ENCODE peak calls at places on chromosomes 11 and 22, in six cellular contexts. V, Y, X, T, U and L are unnamed samples.
A peak's percentile ranks its signal among the peaks of the same experiment; 100 is the strongest.

GRCh38 chr11:65502852-65503603 is 4.2 kb downstream of the MALAT1 start:
- DNase-seq in U (peak; percentile 3), X (no peak), Y (no peak), V (no peak), T (no peak), L (no peak)

GRCh38 chr11:3786781-3787428 is 10.4 kb downstream of the NUP98 start:
- DNase-seq in Y (no peak), T (no peak), X (no peak), U (no peak), V (no peak), L (no peak)

GRCh38 chr22:39290724-39291161 is 28.7 kb downstream of the RPL3 start:
- DNase-seq in U (no peak), Y (no peak), T (peak; percentile 48), V (peak; percentile 86), X (no peak), L (peak; percentile 78)

GRCh38 chr22:37340331-37341262 is 58.3 kb downstream of the CYTH4 start:
- DNase-seq in U (no peak), X (no peak), Y (no peak), T (peak; percentile 52), V (no peak), L (no peak)

GRCh38 chr22:21594865-21595452 is 27.4 kb downstream of the UBE2L3 start:
- DNase-seq in X (no peak), Y (no peak), U (no peak), T (no peak), V (no peak), L (no peak)

GRCh38 chr11:17014774-17015638 is 792 bp upstream of the PLEKHA7 start:
- DNase-seq in Y (no peak), U (peak; percentile 61), V (peak; percentile 30), T (peak; percentile 36), X (no peak), L (no peak)

GRCh38 chr11:536841-537621 is at the start of gene LRRC56:
- DNase-seq in V (peak; percentile 92), X (peak; percentile 93), Y (no peak), U (peak; percentile 94), T (peak; percentile 76), L (peak; percentile 68)

GRCh38 chr22:20964799-20965103 is 2.3 kb upstream of the AIFM3 start:
- DNase-seq in Y (no peak), U (no peak), T (peak; percentile 11), V (no peak), X (no peak), L (no peak)

GRCh38 chr11:96257972-96258951 is 84.7 kb downstream of the MAML2 start:
- DNase-seq in V (no peak), Y (no peak), X (no peak), U (no peak), T (no peak), L (peak; percentile 16)

GRCh38 chr11:117646419-117646818 is 150.6 kb downstream of the DSCAML1 start:
- DNase-seq in V (no peak), T (no peak), U (no peak), Y (no peak), X (no peak), L (no peak)

GRCh38 chr11:60785136-60785535 is at the start of gene MS4A10:
- DNase-seq in U (peak; percentile 55), X (peak; percentile 22), V (no peak), T (no peak), Y (no peak), L (no peak)

GRCh38 chr11:78277314-78277994 is 88.7 kb downstream of the USP35 start:
- DNase-seq in V (no peak), T (no peak), X (peak; percentile 76), U (peak; percentile 56), Y (no peak), L (no peak)

GRCh38 chr11:96213500-96213899 is 129.5 kb downstream of the MAML2 start:
- DNase-seq in U (no peak), T (no peak), X (no peak), Y (peak; percentile 57), V (no peak), L (no peak)

GRCh38 chr22:44918166-44918924 is 91.5 kb downstream of the PHF21B start:
- DNase-seq in V (no peak), X (peak; percentile 40), Y (no peak), T (no peak), U (no peak), L (no peak)

GRCh38 chr11:116563028-116563712 is 209.6 kb downstream of the BUD13 start:
- DNase-seq in V (peak; percentile 60), X (peak; percentile 61), T (peak; percentile 81), Y (no peak), U (no peak), L (no peak)

GRCh38 chr22:39601180-39601535 is 30.6 kb downstream of the CACNA1I start:
- DNase-seq in T (no peak), V (no peak), U (no peak), Y (no peak), X (no peak), L (no peak)

GRCh38 chr11:108965602-108966001 is 300.7 kb downstream of the DDX10 start:
- DNase-seq in Y (peak; percentile 44), X (no peak), T (no peak), U (no peak), V (no peak), L (no peak)

GRCh38 chr11:61736310-61736709 is 16.1 kb upstream of the MYRF start:
- DNase-seq in Y (no peak), X (no peak), V (no peak), U (no peak), T (no peak), L (no peak)

GRCh38 chr11:64759722-64760719 is at the start of gene PYGM:
- DNase-seq in V (peak; percentile 83), U (peak; percentile 56), Y (no peak), T (peak; percentile 85), X (no peak), L (peak; percentile 82)

GRCh38 chr11:78385205-78385604 is 32.4 kb downstream of the GAB2 start:
- DNase-seq in Y (no peak), U (no peak), X (no peak), T (no peak), V (no peak), L (no peak)

GRCh38 chr22:45324186-45324775 is 14.5 kb downstream of the FAM118A start:
- DNase-seq in V (no peak), X (no peak), T (no peak), Y (no peak), U (no peak), L (no peak)

GRCh38 chr11:44300881-44301855 is 8.8 kb downstream of the ALX4 start:
- DNase-seq in Y (no peak), T (no peak), U (no peak), X (no peak), V (no peak), L (peak; percentile 56)

GRCh38 chr11:8008212-8008611 is 21.1 kb downstream of the EIF3F start:
- DNase-seq in Y (no peak), U (no peak), V (no peak), T (no peak), X (no peak), L (no peak)

GRCh38 chr11:47259178-47259977 is 1.6 kb downstream of the NR1H3 start:
- DNase-seq in X (peak; percentile 48), V (peak; percentile 32), T (peak; percentile 64), Y (no peak), U (peak; percentile 81), L (peak; percentile 32)

GRCh38 chr11:112584674-112585073 is 324.0 kb upstream of the PLET1 start:
- DNase-seq in X (no peak), Y (no peak), T (no peak), U (no peak), V (no peak), L (no peak)

GRCh38 chr11:68594123-68594522 is 90.2 kb upstream of the GAL start:
- DNase-seq in X (no peak), V (no peak), Y (no peak), U (no peak), T (no peak), L (no peak)

GRCh38 chr11:20729597-20730095 is 60.3 kb downstream of the NELL1 start:
- DNase-seq in Y (no peak), T (no peak), V (no peak), U (no peak), X (no peak), L (no peak)

GRCh38 chr11:73184953-73185671 is 33.0 kb upstream of the P2RY2 start:
- DNase-seq in Y (no peak), X (peak; percentile 79), T (peak; percentile 79), U (peak; percentile 85), V (peak; percentile 70), L (peak; percentile 78)

GRCh38 chr11:130513132-130513531 is 64.7 kb downstream of the ADAMTS15 start:
- DNase-seq in U (peak; percentile 51), X (no peak), T (no peak), V (no peak), Y (no peak), L (no peak)

DNA sequence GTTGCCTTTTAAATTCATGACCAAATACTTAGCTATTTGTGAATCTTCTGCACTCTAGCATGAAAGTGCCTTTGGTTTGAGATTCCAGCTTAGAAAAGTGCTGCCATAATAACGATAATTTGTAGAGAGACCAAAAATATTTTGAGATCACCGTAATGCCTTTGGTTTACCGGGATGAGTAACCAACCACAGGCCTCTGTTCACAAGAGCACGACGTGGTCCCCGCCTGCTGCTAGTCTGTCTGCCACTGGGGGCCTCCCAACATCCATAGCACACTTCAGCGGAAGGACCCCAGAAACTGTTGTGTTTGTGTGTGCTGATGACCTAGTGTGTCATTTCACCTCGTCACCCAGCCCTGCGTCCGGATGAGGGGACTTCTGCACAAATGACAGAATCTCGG is 67.0 kb upstream of the RASSF10 start:
- DNase-seq in V (no peak), U (no peak), T (no peak), Y (no peak), X (no peak), L (no peak)
- TF ChIP-seq CTCF in V (no peak), U (no peak), T (no peak), Y (no peak), X (no peak), L (no peak)

GRCh38 chr22:22666307-22667091 is 22.1 kb downstream of the GGTLC2 start:
- DNase-seq in Y (no peak), V (peak; percentile 44), T (peak; percentile 62), U (peak; percentile 57), X (peak; percentile 52), L (peak; percentile 53)
- TF ChIP-seq CTCF in Y (peak; percentile 59), V (no peak), T (peak; percentile 51), U (peak; percentile 46), X (peak; percentile 52), L (peak; percentile 44)

DNA sequence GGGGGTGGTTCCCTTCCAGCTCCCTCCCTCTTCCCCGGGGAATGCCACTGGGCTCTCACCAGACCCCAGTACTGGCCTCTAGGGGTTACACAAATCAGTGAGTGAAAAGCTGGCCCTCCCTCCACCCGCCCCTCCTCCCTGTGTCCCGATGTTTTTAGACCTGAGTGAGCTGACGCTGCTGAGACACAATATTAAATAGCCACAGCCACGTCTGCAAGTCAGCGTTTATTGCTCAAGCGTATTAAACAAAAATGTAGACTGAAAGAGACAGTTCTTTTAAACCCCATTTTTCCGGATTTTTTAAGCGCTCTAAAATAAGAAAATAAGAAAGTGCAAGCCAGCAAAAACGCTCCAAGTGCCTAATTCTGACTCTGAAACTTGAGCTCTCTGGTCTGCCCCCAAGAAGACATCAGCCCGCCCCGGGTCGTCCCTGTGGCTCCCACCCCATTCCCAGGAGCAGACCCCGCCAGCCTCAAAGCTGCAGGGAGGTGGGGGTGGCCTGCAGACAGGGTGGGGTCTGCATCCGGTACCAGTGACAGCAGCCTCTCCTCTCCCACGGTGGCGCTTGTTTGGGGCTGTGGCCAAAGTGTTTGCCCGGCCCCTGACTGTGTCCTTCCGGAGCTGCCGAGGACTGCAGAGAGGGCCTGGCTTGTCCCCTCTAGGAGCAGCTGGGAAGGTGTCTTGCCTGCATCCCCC is 1.2 kb upstream of the TTLL8 start:
- DNase-seq in X (no peak), T (peak; percentile 52), Y (no peak), U (peak; percentile 8), V (no peak), L (no peak)
- TF ChIP-seq CTCF in X (no peak), T (peak; percentile 31), Y (no peak), U (no peak), V (no peak), L (no peak)

GRCh38 chr11:42974510-42974909 is 337.3 kb upstream of the API5 start:
- DNase-seq in X (no peak), V (no peak), T (no peak), U (no peak), Y (no peak), L (no peak)
- TF ChIP-seq CTCF in X (no peak), V (no peak), T (no peak), U (no peak), Y (no peak), L (no peak)